ENCODE peak calls at places on chromosomes 2 and 18, in four cellular contexts. D is foreskin keratinocyte, Q is EH, G is fibroblast of lung. V is an unnamed sample.

GRCh38 chr2:176652300-176653182 is 383.3 kb downstream of the MTX2 start:
- DNase-seq in D (peak; percentile 50), G (peak; percentile 58), Q (peak; percentile 74), V (peak; percentile 28)

GRCh38 chr2:3285901-3286645 is 91.5 kb downstream of the EIPR1 start:
- DNase-seq in Q (no peak), G (no peak), D (peak; percentile 8), V (no peak)

GRCh38 chr2:7057865-7058400 is 140.7 kb downstream of the RNF144A start:
- DNase-seq in Q (no peak), D (no peak), G (no peak), V (no peak)

GRCh38 chr2:101341421-101341820 is 32.9 kb upstream of the RNF149 start:
- DNase-seq in D (no peak), Q (no peak), G (no peak), V (no peak)

GRCh38 chr2:146721486-146721885 is 1123.3 kb upstream of the ACVR2A start:
- DNase-seq in Q (no peak), D (peak; percentile 34), G (no peak), V (no peak)

GRCh38 chr2:172889287-172889686 is 153.6 kb downstream of the RAPGEF4 start:
- DNase-seq in G (no peak), D (no peak), Q (no peak), V (no peak)

GRCh38 chr2:41966431-41966893 is 81.4 kb upstream of the PKDCC start:
- DNase-seq in D (peak; percentile 71), Q (peak; percentile 99), G (peak; percentile 94), V (peak; percentile 98)

GRCh38 chr2:225120175-225120574 is 77.9 kb upstream of the DOCK10 start:
- DNase-seq in D (peak; percentile 63), G (peak; percentile 35), Q (peak; percentile 84), V (peak; percentile 64)

GRCh38 chr2:189234991-189235390 is 55.4 kb upstream of the COL5A2 start:
- DNase-seq in Q (peak; percentile 71), G (no peak), D (peak; percentile 13), V (no peak)

GRCh38 chr2:1047485-1047884 is 96.8 kb downstream of the SNTG2 start:
- DNase-seq in Q (peak; percentile 35), D (no peak), G (peak; percentile 38), V (peak; percentile 11)

GRCh38 chr2:6531304-6531703 is 334.4 kb downstream of the CMPK2 start:
- DNase-seq in G (no peak), D (no peak), Q (no peak), V (no peak)

GRCh38 chr2:193518061-193518817 is 1323.5 kb upstream of the TMEFF2 start:
- DNase-seq in D (peak; percentile 86), G (peak; percentile 1), Q (no peak), V (peak; percentile 92)

GRCh38 chr2:187442378-187442777 is 5.7 kb downstream of the CALCRL start:
- DNase-seq in G (peak; percentile 36), Q (no peak), D (no peak), V (no peak)

GRCh38 chr2:176561706-176562105 is 292.5 kb downstream of the MTX2 start:
- DNase-seq in G (no peak), D (no peak), Q (peak; percentile 14), V (peak; percentile 93)

GRCh38 chr2:74328074-74328473 is 15.1 kb downstream of the SLC4A5 start:
- DNase-seq in Q (no peak), G (no peak), D (no peak), V (no peak)

GRCh38 chr2:9554841-9555337 is 741 bp downstream of the ADAM17 start:
- DNase-seq in Q (peak; percentile 80), D (peak; percentile 67), G (peak; percentile 92), V (peak; percentile 80)

GRCh38 chr2:23393722-23394121 is 8.7 kb downstream of the KLHL29 start:
- DNase-seq in Q (no peak), G (no peak), D (no peak), V (no peak)

GRCh38 chr2:171244970-171245782 is 84.5 kb upstream of the TLK1 start:
- DNase-seq in D (peak; percentile 42), G (peak; percentile 35), Q (peak; percentile 49), V (peak; percentile 10)

GRCh38 chr18:58525517-58525916 is 103.4 kb downstream of the ALPK2 start:
- DNase-seq in D (peak; percentile 70), Q (peak; percentile 78), G (peak; percentile 17), V (peak; percentile 57)

GRCh38 chr2:222864296-222864695 is 3.5 kb downstream of the ACSL3 start:
- DNase-seq in G (peak; percentile 84), D (no peak), Q (peak; percentile 83), V (peak; percentile 71)

GRCh38 chr2:69646714-69647113 is 3.2 kb upstream of the AAK1 start:
- DNase-seq in G (no peak), D (no peak), Q (no peak), V (no peak)

GRCh38 chr2:217645891-217646290 is 356.9 kb downstream of the TNS1 start:
- DNase-seq in Q (peak; percentile 62), G (no peak), D (peak; percentile 71), V (no peak)

GRCh38 chr2:234289789-234290188 is 207.1 kb downstream of the ARL4C start:
- DNase-seq in G (peak; percentile 92), D (peak; percentile 91), Q (peak; percentile 87), V (peak; percentile 79)

GRCh38 chr18:42086288-42086687 is 131.3 kb downstream of the PIK3C3 start:
- DNase-seq in G (peak; percentile 5), D (peak; percentile 30), Q (peak; percentile 78), V (peak; percentile 75)

GRCh38 chr2:46183426-46183825 is 113.8 kb upstream of the EPAS1 start:
- DNase-seq in D (no peak), Q (no peak), G (no peak), V (no peak)

GRCh38 chr2:241030883-241031282 is 32.5 kb downstream of the SNED1 start:
- DNase-seq in G (no peak), D (no peak), Q (no peak), V (no peak)

GRCh38 chr2:102141915-102142828 is at the start of gene IL1R1:
- DNase-seq in Q (peak; percentile 85), D (no peak), G (peak; percentile 83), V (peak; percentile 66)

GRCh38 chr18:80246656-80247402 is 485 bp downstream of the PARD6G start:
- DNase-seq in Q (peak; percentile 15), D (peak; percentile 52), G (peak; percentile 12), V (no peak)

GRCh38 chr2:240138275-240138984 is 2.0 kb downstream of the OTOS start:
- DNase-seq in Q (no peak), D (peak; percentile 17), G (no peak), V (no peak)

GRCh38 chr2:208092093-208092832 is 32.1 kb downstream of the CRYGD start:
- DNase-seq in Q (no peak), D (no peak), G (no peak), V (peak; percentile 14)

GRCh38 chr18:65754121-65754520 is 3.3 kb downstream of the CDH7 start:
- DNase-seq in G (no peak), Q (no peak), D (no peak), V (peak; percentile 31)

GRCh38 chr18:13435596-13436333 is 217.2 kb downstream of the LDLRAD4 start:
- DNase-seq in D (peak; percentile 15), Q (peak; percentile 88), G (peak; percentile 2), V (peak; percentile 87)

GRCh38 chr2:100260712-100261620 is 61.3 kb downstream of the LONRF2 start:
- DNase-seq in G (peak; percentile 85), Q (peak; percentile 82), D (peak; percentile 8), V (peak; percentile 63)

GRCh38 chr2:49914281-49914680 is 760.0 kb upstream of the FSHR start:
- DNase-seq in Q (peak; percentile 12), G (no peak), D (peak; percentile 94), V (peak; percentile 67)

GRCh38 chr2:190468814-190469569 is 60.8 kb downstream of the MFSD6 start:
- DNase-seq in D (peak; percentile 87), G (peak; percentile 99), Q (peak; percentile 98), V (peak; percentile 93)

GRCh38 chr2:37984589-37984988 is 59.5 kb downstream of the RMDN2 start:
- DNase-seq in D (no peak), Q (peak; percentile 8), G (peak; percentile 71), V (peak; percentile 5)

GRCh38 chr2:165452327-165452726 is 17.2 kb upstream of the CSRNP3 start:
- DNase-seq in G (no peak), D (no peak), Q (no peak), V (no peak)